ENCODE peak calls at places on chromosomes 13 and 19, in five cellular contexts. S is neural progenitor cell, O is kidney, B is SK-N-MC, M is neuronal stem cell. W is an unnamed sample.

GRCh38 chr13:27375686-27376326 is 48.6 kb upstream of the GTF3A start:
- DNase-seq in S (peak; percentile 74), O (no peak), B (no peak), M (peak; percentile 65), W (peak; percentile 84)

GRCh38 chr19:8023371-8023770 is 17.9 kb upstream of the ELAVL1 start:
- DNase-seq in S (no peak), O (no peak), B (no peak), M (no peak), W (no peak)

GRCh38 chr13:32036762-32037161 is 5.2 kb downstream of the FRY start:
- DNase-seq in S (no peak), O (no peak), B (no peak), M (no peak), W (peak; percentile 40)

GRCh38 chr13:45068036-45069001 is 52.0 kb upstream of the GTF2F2 start:
- DNase-seq in S (no peak), O (no peak), B (no peak), M (no peak), W (no peak)

GRCh38 chr19:12425501-12426274 is 15.1 kb downstream of the ZNF443 start:
- DNase-seq in S (no peak), O (no peak), B (no peak), M (no peak), W (no peak)

GRCh38 chr19:3375221-3376088 is 9.1 kb downstream of the NFIC start:
- DNase-seq in S (no peak), O (peak; percentile 94), B (no peak), M (no peak), W (peak; percentile 57)

GRCh38 chr13:81184556-81185265 is 843.8 kb upstream of the SPRY2 start:
- DNase-seq in S (no peak), O (no peak), B (no peak), M (no peak), W (no peak)

GRCh38 chr13:74134226-74134776 is at the start of gene KLF12:
- DNase-seq in S (peak; percentile 95), O (peak; percentile 97), B (no peak), M (peak; percentile 82), W (peak; percentile 93)

GRCh38 chr13:74767031-74767430 is 632.8 kb upstream of the KLF12 start:
- DNase-seq in S (no peak), O (no peak), B (no peak), M (no peak), W (no peak)

GRCh38 chr13:113425931-113426590 is 27.2 kb downstream of the ADPRHL1 start:
- DNase-seq in S (peak; percentile 1), O (no peak), B (no peak), M (no peak), W (no peak)

GRCh38 chr13:113997845-113998751 is 24.2 kb upstream of the C13orf46 start:
- DNase-seq in S (no peak), O (peak; percentile 87), B (no peak), M (no peak), W (peak; percentile 31)

GRCh38 chr19:31718898-31719297 is 369.7 kb upstream of the TSHZ3 start:
- DNase-seq in S (no peak), O (no peak), B (no peak), M (no peak), W (no peak)

GRCh38 chr13:53240316-53240715 is 211.7 kb downstream of the OLFM4 start:
- DNase-seq in S (no peak), O (no peak), B (no peak), M (no peak), W (no peak)

GRCh38 chr19:52935434-52935833 is 12.2 kb upstream of the ZNF888 start:
- DNase-seq in S (no peak), O (no peak), B (no peak), M (no peak), W (no peak)

GRCh38 chr19:2325261-2326046 is 2.9 kb downstream of the LSM7 start:
- DNase-seq in S (no peak), O (peak; percentile 66), B (no peak), M (no peak), W (no peak)

GRCh38 chr13:75079226-75079625 is 402.7 kb downstream of the TBC1D4 start:
- DNase-seq in S (no peak), O (no peak), B (no peak), M (no peak), W (no peak)

GRCh38 chr13:89520468-89520867 is 1827.0 kb upstream of the MIR17HG start:
- DNase-seq in S (no peak), O (no peak), B (no peak), M (no peak), W (no peak)

GRCh38 chr19:1799695-1800342 is 12.3 kb downstream of the ATP8B3 start:
- DNase-seq in S (no peak), O (no peak), B (no peak), M (no peak), W (no peak)

GRCh38 chr13:99303863-99304521 is 3.2 kb downstream of the GPR183 start:
- DNase-seq in S (no peak), O (no peak), B (no peak), M (no peak), W (no peak)

GRCh38 chr19:49983645-49984229 is 22.8 kb upstream of the SIGLEC11 start:
- DNase-seq in S (peak; percentile 74), O (no peak), B (no peak), M (peak; percentile 56), W (peak; percentile 74)

GRCh38 chr13:65841156-65841555 is 1389.0 kb downstream of the PCDH9 start:
- DNase-seq in S (no peak), O (no peak), B (no peak), M (no peak), W (no peak)

GRCh38 chr19:12994701-12995595 is at the start of gene NFIX:
- DNase-seq in S (peak; percentile 89), O (peak; percentile 85), B (no peak), M (no peak), W (peak; percentile 71)

GRCh38 chr19:33373701-33374405 is at the start of gene CEBPG:
- DNase-seq in S (peak; percentile 73), O (peak; percentile 87), B (no peak), M (peak; percentile 43), W (no peak)

GRCh38 chr19:1566392-1567115 is 1.6 kb downstream of the MEX3D start:
- DNase-seq in S (peak; percentile 94), O (peak; percentile 89), B (no peak), M (peak; percentile 84), W (peak; percentile 62)

GRCh38 chr13:23674795-23675640 is 104.8 kb downstream of the TNFRSF19 start:
- DNase-seq in S (no peak), O (no peak), B (no peak), M (no peak), W (no peak)

GRCh38 chr13:114313061-114313860 is 1.0 kb upstream of the CHAMP1 start:
- DNase-seq in S (no peak), O (no peak), B (no peak), M (no peak), W (no peak)

GRCh38 chr19:2695288-2695866 is 7.1 kb downstream of the GNG7 start:
- DNase-seq in S (no peak), O (no peak), B (no peak), M (no peak), W (no peak)

GRCh38 chr13:105083986-105084385 is 1451.5 kb downstream of the EFNB2 start:
- DNase-seq in S (no peak), O (no peak), B (no peak), M (no peak), W (no peak)

GRCh38 chr13:73070451-73070850 is 11.6 kb downstream of the KLF5 start:
- DNase-seq in S (no peak), O (no peak), B (no peak), M (no peak), W (peak; percentile 27)

GRCh38 chr19:4379383-4380253 is 20.7 kb downstream of the SH3GL1 start:
- DNase-seq in S (no peak), O (peak; percentile 95), B (no peak), M (no peak), W (no peak)

GRCh38 chr13:71879129-71879535 is 12.1 kb upstream of the DACH1 start:
- DNase-seq in S (peak; percentile 71), O (no peak), B (no peak), M (peak; percentile 50), W (no peak)

GRCh38 chr19:40320558-40320935 is 27.6 kb downstream of the C19orf47 start:
- DNase-seq in S (no peak), O (peak; percentile 47), B (no peak), M (no peak), W (no peak)

DNA sequence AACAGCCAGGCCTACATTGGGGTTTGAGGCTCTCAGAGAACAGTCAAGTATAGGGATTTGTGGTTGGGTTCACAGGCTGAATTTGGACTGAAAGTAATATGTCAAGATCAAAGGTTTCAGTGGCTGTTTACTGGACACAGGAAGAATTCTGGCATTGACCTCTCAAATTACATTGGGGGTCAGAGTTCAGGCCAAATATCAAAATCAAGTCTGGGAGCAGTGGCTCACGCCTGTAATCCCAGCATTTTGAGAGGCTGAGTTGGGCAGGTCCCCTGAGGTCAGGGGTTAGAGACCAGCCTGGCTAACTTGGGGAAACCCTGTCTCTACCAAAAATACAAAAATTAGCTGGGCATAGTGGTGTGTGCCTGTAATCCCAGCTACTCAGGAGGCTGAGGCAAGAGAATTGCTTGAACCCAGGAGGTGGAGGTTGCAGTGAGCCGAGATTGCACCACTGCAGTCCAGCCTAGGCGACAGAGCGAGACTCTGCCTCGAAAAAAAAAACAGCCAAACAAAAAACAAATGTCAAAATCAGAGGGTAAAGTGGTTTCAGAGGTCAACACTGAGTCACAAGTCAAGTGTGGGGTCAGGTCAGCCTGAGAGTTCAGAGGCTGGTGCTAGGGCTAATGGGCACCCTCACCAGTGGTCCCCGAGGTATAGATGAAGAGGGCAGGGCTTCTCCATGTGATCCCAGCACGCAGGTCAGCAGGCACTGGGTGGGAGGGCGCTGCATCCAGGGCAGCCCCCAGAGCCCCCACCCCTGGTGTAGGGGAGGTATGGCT is 1.5 kb downstream of the SLC27A5 start:
- DNase-seq in S (no peak), O (no peak), B (no peak), M (no peak), W (no peak)
- H3K27ac ChIP-seq in S (no peak overlapping the region), O (no peak overlapping the region), B (no peak overlapping the region), M (no peak overlapping the region), W (no peak overlapping the region)

GRCh38 chr13:103055166-103055565 is 11.1 kb downstream of the SLC10A2 start:
- DNase-seq in S (no peak), O (no peak), B (no peak), M (no peak), W (no peak)

GRCh38 chr13:103056008-103056407 is 10.2 kb downstream of the SLC10A2 start:
- DNase-seq in S (no peak), O (no peak), B (no peak), M (no peak), W (no peak)
- H3K9me3 ChIP-seq in S (no peaks in the 10 kb centered on the region), O (peaks cover 11% of the 10 kb centered on the region), B (no peaks in the 10 kb centered on the region), M (peaks cover 11% of the 10 kb centered on the region), W (no peaks in the 10 kb centered on the region)

DNA sequence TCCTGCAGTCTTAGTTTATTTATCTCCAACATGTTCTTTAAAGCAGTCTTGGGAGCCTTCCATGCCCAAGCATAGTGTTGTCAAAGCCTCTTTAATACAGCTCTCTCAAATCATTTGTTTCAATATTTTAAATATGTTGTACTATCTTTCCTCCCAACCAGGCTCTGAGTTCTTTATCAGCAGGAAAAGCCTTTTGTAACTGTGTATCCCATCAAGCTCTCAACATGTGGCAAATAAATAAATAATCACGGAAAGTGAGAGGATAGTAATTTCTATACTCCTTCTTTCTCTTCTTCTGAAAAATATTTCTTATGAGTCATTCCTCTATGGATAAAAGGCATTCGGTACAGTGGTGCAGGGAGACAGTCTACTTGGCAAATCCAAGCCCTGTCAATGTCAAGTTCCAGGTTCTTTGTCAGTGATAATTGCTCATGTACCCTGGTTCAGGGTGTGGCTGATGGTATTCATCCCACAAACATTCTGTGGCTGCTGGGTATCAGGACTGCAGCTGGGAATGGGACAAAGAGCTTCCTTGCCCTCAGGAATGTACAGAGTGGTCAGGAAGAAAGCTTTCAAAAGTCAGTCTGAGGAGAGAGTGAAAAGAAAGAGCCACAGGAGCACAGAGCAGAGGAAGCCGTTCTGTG is 384.3 kb downstream of the EFNB2 start:
- DNase-seq in S (peak; percentile 63), O (no peak), B (no peak), M (peak; percentile 48), W (peak; percentile 41)
- H3K9ac ChIP-seq in S (no peak overlapping the region), O (no peak overlapping the region), B (no peak overlapping the region), M (no peak overlapping the region), W (no peak overlapping the region)

GRCh38 chr13:108084840-108085239 is 130.5 kb downstream of the LIG4 start:
- DNase-seq in S (no peak), O (no peak), B (no peak), M (no peak), W (no peak)
- H3K27ac ChIP-seq in S (no peak overlapping the region), O (no peak overlapping the region), B (no peak overlapping the region), M (no peak overlapping the region), W (no peak overlapping the region)